ENCODE peak calls at places on chromosomes 16 and 17, in eight cellular contexts. M is fibroblast of lung, Z is PC-3, J is breast epithelium, P is A549, L is HFFc6, O is GM10248, G is choroid plexus epithelial cell. V is an unnamed sample.

GRCh38 chr16:89052191-89052787 is 41.4 kb upstream of the ACSF3 start:
- DNase-seq in Z (peak), J (peak), O (no peak), P (no peak), L (no peak), M (no peak), G (no peak), V (no peak)

GRCh38 chr17:51166987-51167931 is 1.0 kb downstream of the NME2 start:
- DNase-seq in Z (peak), G (peak), L (peak), O (peak), M (peak), P (peak), J (no peak), V (peak)

GRCh38 chr16:86994651-86995171 is 322.5 kb downstream of the C16orf95 start:
- DNase-seq in J (no peak), Z (peak), M (peak), P (peak), O (no peak), G (peak), L (peak), V (peak)

GRCh38 chr16:51849715-51850114 is 697.2 kb downstream of the TOX3 start:
- DNase-seq in J (no peak), G (no peak), M (no peak), P (no peak), Z (no peak), O (no peak), L (no peak), V (no peak)

GRCh38 chr16:69890114-69890890 is 60.8 kb upstream of the CLEC18A start:
- DNase-seq in M (peak), J (peak), O (no peak), P (no peak), L (no peak), G (peak), Z (no peak), V (peak)

GRCh38 chr17:7989781-7990655 is 12.4 kb upstream of the GUCY2D start:
- DNase-seq in O (peak), J (peak), M (peak), P (peak), L (peak), G (peak), Z (peak), V (peak)

GRCh38 chr16:85479972-85480726 is 133.0 kb upstream of the GSE1 start:
- DNase-seq in J (no peak), G (no peak), P (peak), M (no peak), Z (no peak), O (peak), L (no peak), V (no peak)

GRCh38 chr16:56245197-56245596 is 53.9 kb downstream of the GNAO1 start:
- DNase-seq in Z (peak), P (no peak), M (no peak), L (peak), G (no peak), O (no peak), J (no peak), V (no peak)

GRCh38 chr17:81365148-81365600 is 30.1 kb upstream of the BAHCC1 start:
- DNase-seq in P (no peak), G (peak), L (peak), O (no peak), J (peak), Z (peak), M (peak), V (peak)

GRCh38 chr17:9837551-9838471 is 12.1 kb downstream of the GLP2R start:
- DNase-seq in L (peak), J (no peak), O (no peak), M (peak), Z (peak), P (peak), G (peak), V (peak)

GRCh38 chr17:44557653-44558285 is 485 bp downstream of the FZD2 start:
- DNase-seq in Z (no peak), J (no peak), M (peak), L (peak), G (peak), P (no peak), O (no peak), V (peak)

GRCh38 chr16:76059186-76059585 is 218.0 kb upstream of the CNTNAP4 start:
- DNase-seq in Z (peak), M (no peak), P (no peak), L (no peak), O (no peak), J (no peak), G (no peak), V (no peak)

GRCh38 chr17:7849185-7850117 is 5.4 kb upstream of the TMEM88 start:
- DNase-seq in O (no peak), P (no peak), Z (no peak), J (no peak), G (no peak), M (no peak), L (no peak), V (no peak)

GRCh38 chr16:27334874-27335273 is 21.1 kb downstream of the IL4R start:
- DNase-seq in J (no peak), P (no peak), Z (no peak), M (peak), G (peak), L (no peak), O (no peak), V (peak)

GRCh38 chr16:9929313-9929712 is 252.9 kb downstream of the GRIN2A start:
- DNase-seq in J (no peak), M (no peak), O (peak), P (no peak), G (no peak), L (no peak), Z (no peak), V (no peak)

GRCh38 chr16:4694664-4695451 is 1.5 kb downstream of the NUDT16L1 start:
- DNase-seq in O (no peak), Z (no peak), G (peak), L (peak), J (peak), P (no peak), M (no peak), V (no peak)

GRCh38 chr17:76568771-76569170 is 16.9 kb downstream of the ST6GALNAC2 start:
- DNase-seq in Z (no peak), G (no peak), P (no peak), O (no peak), L (no peak), M (no peak), J (no peak), V (no peak)

GRCh38 chr17:3657874-3658783 is 10.2 kb downstream of the TAX1BP3 start:
- DNase-seq in L (no peak), O (no peak), J (no peak), M (no peak), G (no peak), Z (no peak), P (no peak), V (no peak)

GRCh38 chr17:1168537-1169234 is 11.1 kb downstream of the ABR start:
- DNase-seq in J (no peak), G (no peak), O (no peak), Z (no peak), P (no peak), L (no peak), M (no peak), V (no peak)

GRCh38 chr17:1169913-1170312 is 9.9 kb downstream of the ABR start:
- DNase-seq in G (no peak), M (no peak), O (no peak), P (no peak), L (no peak), J (no peak), Z (no peak), V (no peak)

GRCh38 chr17:1169471-1169908 is 10.3 kb downstream of the ABR start:
- DNase-seq in G (no peak), P (no peak), O (no peak), J (no peak), M (no peak), L (no peak), Z (no peak), V (no peak)

GRCh38 chr17:1171953-1172352 is 7.8 kb downstream of the ABR start:
- DNase-seq in P (no peak), G (no peak), L (no peak), Z (no peak), O (no peak), M (no peak), J (no peak), V (no peak)

GRCh38 chr17:1170739-1171138 is 9.0 kb downstream of the ABR start:
- DNase-seq in O (no peak), J (no peak), Z (no peak), M (no peak), G (no peak), P (no peak), L (no peak), V (no peak)
- TF ChIP-seq CTCF in O (peak), J (no peak), Z (peak), M (no peak), G (no peak), P (peak), L (no peak), V (peak)

DNA sequence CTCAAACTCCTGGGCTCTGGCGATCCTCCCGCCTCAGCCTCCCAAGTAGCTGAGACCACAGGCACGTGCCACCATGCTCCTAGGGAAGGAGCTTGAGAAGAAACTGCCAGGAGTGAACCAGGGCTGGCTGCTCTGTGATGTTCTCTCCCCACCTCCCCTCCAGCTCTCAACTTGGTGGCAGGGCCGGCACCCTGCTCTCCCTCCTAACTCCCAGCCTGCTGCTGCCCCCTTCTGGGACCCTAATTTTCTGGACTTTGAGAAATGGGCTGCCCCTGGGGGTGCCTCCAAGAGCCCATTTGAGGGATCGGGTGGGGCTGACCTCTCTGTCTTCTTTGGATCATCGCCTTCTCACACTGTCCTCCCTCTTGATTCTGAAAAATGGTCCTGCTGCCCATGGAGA is 14.9 kb upstream of the STAT3 start:
- DNase-seq in L (no peak), Z (no peak), J (no peak), G (no peak), M (no peak), O (peak), P (no peak), V (no peak)
- TF ChIP-seq CTCF in L (peak), Z (no peak), J (no peak), G (peak), M (peak), O (peak), P (peak), V (peak)

GRCh38 chr17:34892864-34893263 is 68.4 kb downstream of the CCT6B start:
- DNase-seq in Z (peak), G (peak), M (no peak), L (no peak), P (peak), J (no peak), O (no peak), V (no peak)
- TF ChIP-seq CTCF in Z (peak), G (peak), M (peak), L (peak), P (peak), J (peak), O (peak), V (peak)

GRCh38 chr16:14308357-14308723 is 237.2 kb downstream of the MRTFB start:
- DNase-seq in O (no peak), L (no peak), G (no peak), Z (no peak), J (no peak), P (no peak), M (no peak), V (no peak)

GRCh38 chr16:14309906-14310305 is 238.8 kb downstream of the MRTFB start:
- DNase-seq in G (peak), O (no peak), L (peak), P (peak), M (peak), Z (peak), J (no peak), V (peak)

GRCh38 chr16:14307623-14308356 is 236.7 kb downstream of the MRTFB start:
- DNase-seq in L (no peak), P (no peak), G (peak), J (no peak), M (no peak), Z (no peak), O (no peak), V (no peak)

GRCh38 chr16:14309001-14309886 is 238.1 kb downstream of the MRTFB start:
- DNase-seq in J (peak), Z (peak), O (peak), G (no peak), L (peak), M (peak), P (no peak), V (no peak)

DNA sequence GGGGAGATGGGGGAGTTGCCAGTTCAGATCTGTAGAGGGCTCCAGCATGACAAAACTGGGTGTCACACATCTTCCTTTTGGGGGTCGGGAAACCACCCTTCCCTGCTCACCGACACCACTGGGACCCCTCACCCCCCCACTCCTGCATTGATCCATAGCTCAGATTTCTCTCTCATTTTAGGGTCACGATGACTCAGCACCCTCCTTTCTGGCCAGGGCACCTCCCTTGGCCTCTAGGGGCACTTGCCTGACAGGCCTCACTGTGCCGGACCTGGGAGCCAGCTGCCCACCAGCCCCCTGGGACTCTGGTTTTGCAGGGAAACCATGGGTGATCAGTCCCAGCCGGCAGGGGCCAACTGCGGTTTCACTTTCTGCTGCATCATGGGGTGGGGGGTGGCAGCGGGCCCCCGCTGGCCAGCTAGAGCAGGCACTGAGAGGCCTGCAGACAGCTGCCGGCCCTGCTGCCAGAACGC is 239.4 kb downstream of the MRTFB start:
- DNase-seq in L (no peak), G (peak), Z (no peak), P (peak), M (peak), O (peak), J (no peak), V (peak)
- TF ChIP-seq CTCF in L (peak), G (peak), Z (no peak), P (peak), M (peak), O (peak), J (no peak), V (peak)

V was measured in astrocyte of the spinal cord.